ENCODE peak calls at places on chromosomes 1 and 21, in eight cellular contexts. One of them, this sample, is unnamed.
A peak's percentile ranks its signal among the peaks of the same experiment; 100 is the strongest.

GRCh38 chr1:44354268-44354839 is 703 bp downstream of the ERI3 start:
- DNase-seq in H1: peak; percentile 60
- DNase-seq in IMR-90: peak; percentile 35
- DNase-seq in heart left ventricle: no peak
- DNase-seq in A549: no peak
- DNase-seq in adrenal gland: peak; percentile 29
- DNase-seq in ovary: no peak
- DNase-seq in transverse colon: no peak
- DNase-seq in this sample: no peak

GRCh38 chr21:44496900-44497550 is 41.7 kb downstream of the LRRC3 start:
- DNase-seq in H1: no peak
- DNase-seq in IMR-90: no peak
- DNase-seq in heart left ventricle: peak; percentile 62
- DNase-seq in A549: no peak
- DNase-seq in adrenal gland: no peak
- DNase-seq in ovary: no peak
- DNase-seq in transverse colon: no peak
- DNase-seq in this sample: no peak

GRCh38 chr1:184116287-184116686 is 64.8 kb downstream of the TSEN15 start:
- DNase-seq in H1: no peak
- DNase-seq in IMR-90: no peak
- DNase-seq in heart left ventricle: no peak
- DNase-seq in A549: no peak
- DNase-seq in adrenal gland: peak; percentile 17
- DNase-seq in ovary: no peak
- DNase-seq in transverse colon: no peak
- DNase-seq in this sample: no peak

GRCh38 chr1:97581614-97582051 is 339.2 kb downstream of the DPYD start:
- DNase-seq in H1: no peak
- DNase-seq in IMR-90: peak; percentile 45
- DNase-seq in heart left ventricle: no peak
- DNase-seq in A549: peak; percentile 71
- DNase-seq in adrenal gland: no peak
- DNase-seq in ovary: no peak
- DNase-seq in transverse colon: no peak
- DNase-seq in this sample: no peak

GRCh38 chr1:108346137-108346536 is 102.3 kb upstream of the NBPF4 start:
- DNase-seq in H1: no peak
- DNase-seq in IMR-90: no peak
- DNase-seq in heart left ventricle: no peak
- DNase-seq in A549: no peak
- DNase-seq in adrenal gland: no peak
- DNase-seq in ovary: no peak
- DNase-seq in transverse colon: no peak
- DNase-seq in this sample: no peak

GRCh38 chr1:46445773-46446256 is 43.8 kb upstream of the DMBX1 start:
- DNase-seq in H1: no peak
- DNase-seq in IMR-90: no peak
- DNase-seq in heart left ventricle: peak; percentile 18
- DNase-seq in A549: no peak
- DNase-seq in adrenal gland: no peak
- DNase-seq in ovary: no peak
- DNase-seq in transverse colon: no peak
- DNase-seq in this sample: no peak

GRCh38 chr1:86541859-86542258 is 5.0 kb upstream of the CLCA4 start:
- DNase-seq in H1: no peak
- DNase-seq in IMR-90: no peak
- DNase-seq in heart left ventricle: no peak
- DNase-seq in A549: no peak
- DNase-seq in adrenal gland: no peak
- DNase-seq in ovary: no peak
- DNase-seq in transverse colon: no peak
- DNase-seq in this sample: no peak

GRCh38 chr1:189939967-189940366 is 537.7 kb downstream of the BRINP3 start:
- DNase-seq in H1: no peak
- DNase-seq in IMR-90: peak; percentile 78
- DNase-seq in heart left ventricle: no peak
- DNase-seq in A549: no peak
- DNase-seq in adrenal gland: no peak
- DNase-seq in ovary: no peak
- DNase-seq in transverse colon: no peak
- DNase-seq in this sample: no peak

GRCh38 chr1:11138952-11139351 is 39.3 kb upstream of the EXOSC10 start:
- DNase-seq in H1: no peak
- DNase-seq in IMR-90: peak; percentile 80
- DNase-seq in heart left ventricle: no peak
- DNase-seq in A549: no peak
- DNase-seq in adrenal gland: no peak
- DNase-seq in ovary: no peak
- DNase-seq in transverse colon: no peak
- DNase-seq in this sample: no peak

GRCh38 chr1:24886241-24886640 is 43.8 kb downstream of the RUNX3 start:
- DNase-seq in H1: peak; percentile 35
- DNase-seq in IMR-90: no peak
- DNase-seq in heart left ventricle: no peak
- DNase-seq in A549: no peak
- DNase-seq in adrenal gland: no peak
- DNase-seq in ovary: no peak
- DNase-seq in transverse colon: peak; percentile 29
- DNase-seq in this sample: no peak

GRCh38 chr1:147242449-147243227 is at the start of gene CHD1L:
- DNase-seq in H1: peak; percentile 93
- DNase-seq in IMR-90: peak; percentile 95
- DNase-seq in heart left ventricle: peak; percentile 99
- DNase-seq in A549: peak; percentile 96
- DNase-seq in adrenal gland: peak; percentile 96
- DNase-seq in ovary: peak; percentile 95
- DNase-seq in transverse colon: peak; percentile 96
- DNase-seq in this sample: peak; percentile 94

GRCh38 chr1:86478747-86479146 is 10.0 kb downstream of the CLCA1 start:
- DNase-seq in H1: no peak
- DNase-seq in IMR-90: no peak
- DNase-seq in heart left ventricle: no peak
- DNase-seq in A549: no peak
- DNase-seq in adrenal gland: no peak
- DNase-seq in ovary: no peak
- DNase-seq in transverse colon: no peak
- DNase-seq in this sample: no peak

GRCh38 chr21:44366586-44367211 is 13.3 kb downstream of the TRPM2 start:
- DNase-seq in H1: no peak
- DNase-seq in IMR-90: no peak
- DNase-seq in heart left ventricle: no peak
- DNase-seq in A549: no peak
- DNase-seq in adrenal gland: peak; percentile 18
- DNase-seq in ovary: no peak
- DNase-seq in transverse colon: no peak
- DNase-seq in this sample: peak; percentile 79

DNA sequence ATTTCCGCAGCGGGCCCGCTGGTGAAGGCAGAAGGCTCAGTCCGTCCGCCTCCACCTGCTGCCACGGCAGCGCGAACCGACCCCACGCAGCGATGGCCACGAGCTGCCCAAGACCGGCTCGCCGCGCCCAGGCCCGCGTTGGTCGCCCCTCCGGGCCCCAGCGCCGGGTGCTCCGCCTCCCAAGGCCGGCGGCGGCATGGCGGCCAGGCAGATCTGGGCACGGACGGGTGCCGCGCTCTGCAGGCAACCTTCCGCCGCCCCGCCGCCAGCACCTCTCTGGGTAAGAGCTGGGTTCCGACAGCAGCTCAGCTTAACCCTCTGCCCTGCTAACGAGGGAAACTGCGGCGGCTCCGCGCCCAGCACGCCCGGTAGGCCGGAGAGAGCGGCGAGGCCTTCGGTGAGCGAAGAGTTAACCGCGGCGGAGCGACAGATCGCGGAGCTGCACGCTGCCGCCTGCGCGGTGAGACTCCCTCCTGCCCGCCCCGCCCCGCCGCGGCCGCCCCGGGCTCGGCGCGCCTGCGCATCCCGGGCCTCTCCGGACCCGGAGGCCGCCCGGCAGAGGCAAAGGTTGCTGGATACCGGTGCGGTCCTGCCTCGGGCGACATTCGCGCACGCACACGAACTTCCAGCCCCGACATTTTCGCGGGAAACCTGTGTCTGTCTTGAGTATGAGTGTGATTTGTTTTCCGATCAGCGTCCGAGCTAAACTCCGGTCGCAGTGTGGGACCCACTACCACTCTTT is at the start of gene C1orf53:
- DNase-seq in H1: peak; percentile 91
- DNase-seq in IMR-90: peak; percentile 86
- DNase-seq in heart left ventricle: peak; percentile 92
- DNase-seq in A549: peak; percentile 91
- DNase-seq in adrenal gland: peak; percentile 85
- DNase-seq in ovary: peak; percentile 85
- DNase-seq in transverse colon: peak; percentile 91
- DNase-seq in this sample: peak; percentile 94
- TF ChIP-seq CTCF in H1: no peak
- TF ChIP-seq CTCF in IMR-90: no peak
- TF ChIP-seq CTCF in heart left ventricle: no peak
- TF ChIP-seq CTCF in A549: no peak
- TF ChIP-seq CTCF in adrenal gland: no peak
- TF ChIP-seq CTCF in ovary: peak; percentile 41
- TF ChIP-seq CTCF in transverse colon: no peak
- TF ChIP-seq CTCF in this sample: no peak

GRCh38 chr1:23422313-23422877 is 2.2 kb downstream of the TCEA3 start:
- DNase-seq in H1: no peak
- DNase-seq in IMR-90: peak; percentile 82
- DNase-seq in heart left ventricle: peak; percentile 82
- DNase-seq in A549: no peak
- DNase-seq in adrenal gland: peak; percentile 86
- DNase-seq in ovary: peak; percentile 83
- DNase-seq in transverse colon: peak; percentile 89
- DNase-seq in this sample: peak; percentile 72
- TF ChIP-seq POLR2A in H1: no peak
- TF ChIP-seq POLR2A in IMR-90: no peak
- TF ChIP-seq POLR2A in heart left ventricle: no peak
- TF ChIP-seq POLR2A in A549: no peak
- TF ChIP-seq POLR2A in adrenal gland: no peak
- TF ChIP-seq POLR2A in ovary: no peak
- TF ChIP-seq POLR2A in transverse colon: peak; percentile 58
- TF ChIP-seq POLR2A in this sample: no peak

GRCh38 chr1:38488162-38488898 is 371.2 kb downstream of the RRAGC start:
- DNase-seq in H1: peak; percentile 10
- DNase-seq in IMR-90: no peak
- DNase-seq in heart left ventricle: no peak
- DNase-seq in A549: no peak
- DNase-seq in adrenal gland: no peak
- DNase-seq in ovary: no peak
- DNase-seq in transverse colon: no peak
- DNase-seq in this sample: peak; percentile 21

GRCh38 chr1:38486115-38486514 is 373.5 kb downstream of the RRAGC start:
- DNase-seq in H1: no peak
- DNase-seq in IMR-90: no peak
- DNase-seq in heart left ventricle: no peak
- DNase-seq in A549: no peak
- DNase-seq in adrenal gland: no peak
- DNase-seq in ovary: no peak
- DNase-seq in transverse colon: no peak
- DNase-seq in this sample: no peak

GRCh38 chr1:38487398-38487797 is 372.2 kb downstream of the RRAGC start:
- DNase-seq in H1: no peak
- DNase-seq in IMR-90: no peak
- DNase-seq in heart left ventricle: no peak
- DNase-seq in A549: no peak
- DNase-seq in adrenal gland: no peak
- DNase-seq in ovary: no peak
- DNase-seq in transverse colon: no peak
- DNase-seq in this sample: no peak

GRCh38 chr1:38489844-38490270 is 369.7 kb downstream of the RRAGC start:
- DNase-seq in H1: peak; percentile 96
- DNase-seq in IMR-90: peak; percentile 2
- DNase-seq in heart left ventricle: no peak
- DNase-seq in A549: peak; percentile 31
- DNase-seq in adrenal gland: peak; percentile 17
- DNase-seq in ovary: no peak
- DNase-seq in transverse colon: peak; percentile 15
- DNase-seq in this sample: peak; percentile 58
- TF ChIP-seq CTCF in H1: peak; percentile 91
- TF ChIP-seq CTCF in IMR-90: peak; percentile 35
- TF ChIP-seq CTCF in heart left ventricle: peak; percentile 22
- TF ChIP-seq CTCF in A549: peak; percentile 33
- TF ChIP-seq CTCF in adrenal gland: peak; percentile 8
- TF ChIP-seq CTCF in ovary: no peak
- TF ChIP-seq CTCF in transverse colon: peak; percentile 13
- TF ChIP-seq CTCF in this sample: no peak

GRCh38 chr1:36094621-36095061 is 5.9 kb downstream of the ADPRS start:
- DNase-seq in H1: no peak
- DNase-seq in IMR-90: no peak
- DNase-seq in heart left ventricle: no peak
- DNase-seq in A549: no peak
- DNase-seq in adrenal gland: peak; percentile 26
- DNase-seq in ovary: no peak
- DNase-seq in transverse colon: no peak
- DNase-seq in this sample: no peak
- TF ChIP-seq POLR2A in H1: no peak
- TF ChIP-seq POLR2A in IMR-90: no peak
- TF ChIP-seq POLR2A in heart left ventricle: no peak
- TF ChIP-seq POLR2A in A549: no peak
- TF ChIP-seq POLR2A in adrenal gland: no peak
- TF ChIP-seq POLR2A in ovary: no peak
- TF ChIP-seq POLR2A in transverse colon: no peak
- TF ChIP-seq POLR2A in this sample: no peak

DNA sequence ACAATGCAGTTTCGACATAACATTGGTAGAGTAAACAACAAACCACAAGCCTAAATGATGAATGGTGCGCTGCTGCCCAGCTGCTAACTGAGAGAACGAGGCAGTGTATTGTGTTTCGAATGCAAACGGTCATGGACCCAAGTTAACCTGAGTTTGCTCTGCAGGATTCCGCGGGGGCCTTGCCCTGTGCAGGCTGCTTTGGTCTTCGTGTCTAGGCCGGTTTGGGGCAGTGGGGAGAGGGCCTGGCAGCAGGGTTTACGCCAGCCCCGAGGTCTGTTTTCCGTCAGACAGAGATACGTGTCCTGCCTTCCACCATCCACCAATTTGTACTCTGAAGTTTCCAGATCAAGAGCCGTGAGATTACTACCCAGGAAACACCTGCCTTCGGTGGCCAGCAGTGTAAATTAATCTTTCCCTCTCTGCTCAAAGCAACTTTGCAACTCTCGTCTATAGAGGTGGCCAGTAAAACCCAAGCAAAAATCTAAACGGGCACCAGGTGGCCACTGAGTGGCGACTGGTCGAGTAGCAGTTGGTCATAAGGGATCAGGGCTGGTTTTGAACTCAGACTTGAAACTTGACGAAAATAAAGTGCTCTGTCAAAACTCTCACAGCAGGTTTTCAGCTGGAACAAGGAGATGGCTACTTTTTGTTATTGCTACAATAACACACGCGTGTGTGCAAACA is 6.3 kb upstream of the PRDM15 start:
- DNase-seq in H1: no peak
- DNase-seq in IMR-90: peak; percentile 53
- DNase-seq in heart left ventricle: no peak
- DNase-seq in A549: no peak
- DNase-seq in adrenal gland: no peak
- DNase-seq in ovary: no peak
- DNase-seq in transverse colon: no peak
- DNase-seq in this sample: no peak
- TF ChIP-seq CTCF in H1: peak; percentile 16
- TF ChIP-seq CTCF in IMR-90: no peak
- TF ChIP-seq CTCF in heart left ventricle: no peak
- TF ChIP-seq CTCF in A549: no peak
- TF ChIP-seq CTCF in adrenal gland: no peak
- TF ChIP-seq CTCF in ovary: no peak
- TF ChIP-seq CTCF in transverse colon: no peak
- TF ChIP-seq CTCF in this sample: no peak

GRCh38 chr21:32411366-32412161 is 942 bp upstream of the EVA1C start:
- DNase-seq in H1: peak; percentile 73
- DNase-seq in IMR-90: peak; percentile 38
- DNase-seq in heart left ventricle: peak; percentile 96
- DNase-seq in A549: peak; percentile 40
- DNase-seq in adrenal gland: peak; percentile 85
- DNase-seq in ovary: peak; percentile 92
- DNase-seq in transverse colon: peak; percentile 95
- DNase-seq in this sample: peak; percentile 91
- TF ChIP-seq POLR2A in H1: no peak
- TF ChIP-seq POLR2A in IMR-90: peak; percentile 16
- TF ChIP-seq POLR2A in heart left ventricle: no peak
- TF ChIP-seq POLR2A in A549: peak; percentile 40
- TF ChIP-seq POLR2A in adrenal gland: peak; percentile 77
- TF ChIP-seq POLR2A in ovary: peak; percentile 94
- TF ChIP-seq POLR2A in transverse colon: peak; percentile 90
- TF ChIP-seq POLR2A in this sample: no peak